ENCODE peak calls at places on chromosomes 11 and 22, in nine cellular contexts. O is activated CD4-positive, alpha-beta memory T cell treated with anti-CD3 and anti-CD28 coated beads, Interleukin-2, amount 10 ng/mL, durations not matched to agents 7 days and 5 days; F is SW480; A is activated CD8-positive, alpha-beta memory T cell treated with anti-CD3 and anti-CD28 coated beads for 48 hours; W is Right ventricle myocardium superior; E is NCI-H1417; S is stimulated activated CD4-positive, alpha-beta T cell treated with anti-CD3 and anti-CD28 coated beads, Interleukin-12 subunit alpha, Interleukin-12 subunit beta, amount 100 ng/mL, for 4 hours; I is central memory CD8-positive, alpha-beta T cell; N is naive B cell. X is an unnamed sample.

GRCh38 chr11:94473177-94473799 is 20.4 kb downstream of the MRE11 start:
- DNase-seq in O (peak), F (no peak), A (no peak), W (no peak), E (no peak), S (no peak), I (no peak), N (peak), X (no peak)

GRCh38 chr11:95863486-95864140 is 60.3 kb downstream of the MTMR2 start:
- DNase-seq in O (no peak), F (no peak), A (no peak), W (no peak), E (no peak), S (no peak), I (no peak), N (no peak), X (no peak)

GRCh38 chr11:112588252-112588668 is 327.6 kb upstream of the PLET1 start:
- DNase-seq in O (peak), F (peak), A (no peak), W (peak), E (peak), S (peak), I (no peak), N (peak), X (peak)

GRCh38 chr22:41661713-41662112 is 27.0 kb downstream of the SNU13 start:
- DNase-seq in O (no peak), F (no peak), A (no peak), W (no peak), E (no peak), S (no peak), I (no peak), N (no peak), X (no peak)

GRCh38 chr11:88520391-88520790 is 182.9 kb upstream of the CTSC start:
- DNase-seq in O (no peak), F (no peak), A (no peak), W (no peak), E (no peak), S (no peak), I (no peak), N (no peak), X (no peak)

GRCh38 chr22:50313021-50313420 is 5.6 kb upstream of the PLXNB2 start:
- DNase-seq in O (no peak), F (no peak), A (no peak), W (no peak), E (no peak), S (no peak), I (no peak), N (no peak), X (no peak)

GRCh38 chr11:2791521-2792375 is 92.0 kb upstream of the KCNQ1OT1 start:
- DNase-seq in O (no peak), F (no peak), A (no peak), W (peak), E (no peak), S (peak), I (no peak), N (peak), X (peak)

GRCh38 chr22:41833369-41834004 is 582 bp downstream of the SREBF2 start:
- DNase-seq in O (peak), F (peak), A (no peak), W (peak), E (peak), S (peak), I (peak), N (peak), X (peak)

GRCh38 chr11:119585038-119585666 is 143.8 kb downstream of the NECTIN1 start:
- DNase-seq in O (no peak), F (peak), A (no peak), W (no peak), E (peak), S (no peak), I (no peak), N (no peak), X (no peak)

GRCh38 chr11:20015101-20015500 is 145.2 kb downstream of the DBX1 start:
- DNase-seq in O (no peak), F (no peak), A (no peak), W (no peak), E (no peak), S (no peak), I (no peak), N (no peak), X (no peak)

X was measured in heart left ventricle.